ENCODE peak calls at places on chromosomes 12 and 14, in four cellular contexts. N, Z, M and P are unnamed samples.

GRCh38 chr14:100215330-100215885 is 23.5 kb upstream of the YY1 start:
- DNase-seq in N (no peak), Z (peak; percentile 42), M (no peak), P (no peak)

GRCh38 chr14:64210211-64210610 is 84.0 kb downstream of the ESR2 start:
- DNase-seq in N (no peak), Z (no peak), M (no peak), P (peak; percentile 33)

GRCh38 chr12:106633451-106633823 is 50.6 kb downstream of the RFX4 start:
- DNase-seq in N (no peak), Z (no peak), M (no peak), P (no peak)

GRCh38 chr12:77724367-77724957 is 106.2 kb upstream of the NAV3 start:
- DNase-seq in N (no peak), Z (no peak), M (no peak), P (no peak)

GRCh38 chr14:50050171-50050570 is 66.2 kb downstream of the VCPKMT start:
- DNase-seq in N (no peak), Z (no peak), M (no peak), P (no peak)

GRCh38 chr12:98745578-98746391 is 100.7 kb downstream of the APAF1 start:
- DNase-seq in N (no peak), Z (peak; percentile 62), M (no peak), P (no peak)

GRCh38 chr14:76250345-76250744 is 98.6 kb downstream of the GPATCH2L start:
- DNase-seq in N (no peak), Z (no peak), M (no peak), P (no peak)

GRCh38 chr14:49955013-49955412 is 62.1 kb downstream of the ARF6 start:
- DNase-seq in N (no peak), Z (no peak), M (no peak), P (no peak)

GRCh38 chr12:47391566-47391965 is 311.8 kb upstream of the AMIGO2 start:
- DNase-seq in N (no peak), Z (no peak), M (no peak), P (no peak)

GRCh38 chr14:73634333-73634833 is 10.4 kb upstream of the DNAL1 start:
- DNase-seq in N (no peak), Z (no peak), M (no peak), P (peak; percentile 66)

DNA sequence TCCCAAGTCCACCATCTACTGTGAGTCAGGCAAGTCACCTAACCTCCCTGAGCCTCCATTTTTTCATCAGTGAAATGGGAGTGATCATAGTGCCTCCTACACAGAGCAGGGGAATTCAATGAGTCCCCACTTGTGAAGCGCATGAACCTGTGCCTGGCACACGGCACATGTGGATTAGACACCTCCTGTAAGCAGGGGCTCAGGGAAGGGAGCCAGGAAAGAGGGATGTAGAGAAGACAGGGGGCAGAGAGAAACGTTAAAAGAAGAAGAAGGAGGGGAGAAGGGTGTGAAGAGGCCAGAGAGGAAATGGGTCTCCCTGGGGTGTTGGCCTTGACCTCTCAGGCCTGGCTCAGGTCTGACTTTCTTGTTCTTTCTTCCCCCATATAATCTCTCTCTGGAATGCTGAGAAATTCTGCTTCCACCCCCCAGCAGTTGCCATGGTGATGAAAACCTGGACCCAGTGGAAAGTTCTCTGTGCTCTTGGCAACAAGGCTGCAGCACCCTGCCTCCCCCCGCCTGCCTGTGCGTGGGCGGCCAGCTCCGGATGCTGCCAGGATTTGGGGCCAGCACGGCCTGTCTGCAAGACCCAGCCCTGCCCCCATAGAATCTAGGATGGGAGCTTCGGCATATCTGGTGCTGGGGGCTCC is 94.5 kb downstream of the CALM1 start:
- DNase-seq in N (peak; percentile 90), Z (no peak), M (no peak), P (peak; percentile 90)
- H3K27ac ChIP-seq in N (peak overlapping the region; percentile 36), Z (no peak overlapping the region), M (no peak overlapping the region), P (no peak overlapping the region)

DNA sequence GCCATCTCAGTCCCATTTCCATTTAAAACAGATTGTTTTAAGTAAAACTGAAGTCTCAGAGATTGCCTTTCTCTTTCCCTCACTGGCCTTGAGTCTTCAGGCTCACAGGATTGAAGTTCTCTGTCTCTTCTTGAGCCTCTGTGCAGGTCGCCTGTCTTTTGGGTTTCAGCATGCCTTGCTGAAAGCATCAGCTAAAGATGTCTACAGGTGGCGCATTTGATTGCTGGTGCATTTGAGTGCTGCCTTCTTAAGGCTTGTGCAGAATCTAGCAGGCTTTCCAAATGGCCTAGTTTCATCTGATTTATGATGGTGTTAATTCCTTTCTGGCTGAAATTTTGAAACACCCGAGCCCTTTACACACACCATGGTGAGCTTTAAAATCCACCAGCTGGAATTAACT is 1062.2 kb upstream of the FBXO33 start:
- DNase-seq in N (no peak), Z (no peak), M (no peak), P (no peak)
- H3K27me3 ChIP-seq in N (no peaks in the 10 kb centered on the region), Z (no peaks in the 10 kb centered on the region), M (no peaks in the 10 kb centered on the region), P (no peaks in the 10 kb centered on the region)

DNA sequence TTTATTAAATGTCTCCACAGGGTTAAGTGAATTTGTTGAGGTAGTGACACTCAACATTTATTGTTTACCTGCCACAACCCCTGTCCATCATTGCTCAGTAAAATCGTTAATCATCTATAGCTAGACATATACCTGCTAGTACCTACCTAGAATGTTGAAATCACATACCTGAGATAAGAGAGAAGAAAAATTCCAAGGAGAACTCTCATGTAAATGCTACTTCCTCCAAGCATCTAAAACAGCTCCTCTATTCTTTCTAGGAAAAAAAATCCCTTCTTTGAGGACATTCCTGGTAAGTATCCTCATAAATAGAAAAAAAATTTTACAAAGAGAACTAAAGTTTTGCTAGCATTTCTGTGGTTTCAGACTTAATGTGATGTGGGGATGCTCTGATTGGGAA is 325.1 kb downstream of the DAD1 start:
- DNase-seq in N (no peak), Z (no peak), M (no peak), P (no peak)
- H3K27ac ChIP-seq in N (peak overlapping the region; percentile 51), Z (no peak overlapping the region), M (no peak overlapping the region), P (no peak overlapping the region)

DNA sequence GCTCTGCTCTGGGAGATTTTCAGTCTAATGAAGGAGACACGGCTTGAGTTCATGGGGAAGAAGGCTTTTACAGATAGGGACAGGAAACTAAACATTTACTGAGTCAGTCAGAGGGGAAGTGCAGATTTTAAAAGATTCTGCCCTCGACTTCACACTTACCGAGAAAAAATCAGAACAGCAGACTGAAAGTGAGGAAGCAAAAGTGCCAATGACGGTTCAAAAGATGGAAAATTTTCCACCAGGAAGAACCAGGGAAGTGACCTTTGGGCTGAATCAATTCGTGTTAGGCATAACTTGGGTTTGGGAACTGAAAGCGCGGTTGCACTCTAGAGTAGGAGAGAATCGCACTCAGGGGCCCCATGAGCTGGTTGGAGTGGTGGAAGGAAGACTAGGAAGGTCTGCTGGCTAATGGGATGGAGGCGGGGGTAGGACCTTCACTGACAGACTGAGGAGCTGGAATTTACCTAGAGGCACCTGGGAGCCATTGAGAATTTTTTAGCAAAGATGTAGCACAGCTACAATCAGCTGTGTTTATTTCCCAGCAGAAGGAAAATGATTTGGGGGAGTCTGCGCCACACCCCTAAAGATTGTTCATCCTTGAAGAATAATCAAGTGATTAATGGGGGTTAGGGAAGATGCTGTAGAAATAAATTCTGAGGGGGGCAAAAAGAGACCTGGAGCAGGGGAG is 1.2 kb downstream of the KCNK13 start:
- DNase-seq in N (no peak), Z (no peak), M (no peak), P (no peak)
- H3K27me3 ChIP-seq in N (no peaks in the 10 kb centered on the region), Z (peaks cover 8% of the 10 kb centered on the region), M (peaks cover 52% of the 10 kb centered on the region), P (peaks cover 17% of the 10 kb centered on the region)

DNA sequence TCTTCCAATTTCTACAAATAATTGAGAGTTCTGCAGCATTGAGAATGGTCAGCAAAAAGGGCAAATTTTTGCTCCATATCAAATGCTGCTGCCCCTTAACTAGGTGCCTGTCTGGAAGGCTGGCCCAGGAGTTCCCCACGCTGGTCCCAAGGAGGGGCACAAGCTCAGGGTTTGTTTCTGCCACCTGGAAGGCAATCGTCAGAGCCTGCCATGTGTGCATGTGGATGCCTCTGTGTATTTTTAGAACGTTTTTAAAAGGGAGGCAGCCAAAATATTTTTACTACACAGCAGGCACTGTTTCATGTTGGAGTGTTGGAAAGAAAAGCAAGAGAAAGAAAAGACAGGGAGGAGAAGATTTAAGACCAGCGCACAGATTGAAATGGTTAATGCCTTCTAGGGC is 557.4 kb downstream of the BCL11B start:
- DNase-seq in N (no peak), Z (no peak), M (no peak), P (no peak)
- H3K27ac ChIP-seq in N (no peak overlapping the region), Z (no peak overlapping the region), M (peak overlapping the region; percentile 39), P (no peak overlapping the region)

GRCh38 chr14:102933618-102934231 is 11.3 kb downstream of the AMN start:
- DNase-seq in N (no peak), Z (peak; percentile 55), M (no peak), P (no peak)
- H3K27me3 ChIP-seq in N (peaks cover 5% of the 10 kb centered on the region), Z (no peaks in the 10 kb centered on the region), M (peaks cover 19% of the 10 kb centered on the region), P (peaks cover 20% of the 10 kb centered on the region)

GRCh38 chr12:591571-592505 is 71.4 kb downstream of the NINJ2 start:
- DNase-seq in N (no peak), Z (peak; percentile 91), M (no peak), P (no peak)
- H3K27ac ChIP-seq in N (no peak overlapping the region), Z (peak overlapping the region; percentile 27), M (no peak overlapping the region), P (no peak overlapping the region)

DNA sequence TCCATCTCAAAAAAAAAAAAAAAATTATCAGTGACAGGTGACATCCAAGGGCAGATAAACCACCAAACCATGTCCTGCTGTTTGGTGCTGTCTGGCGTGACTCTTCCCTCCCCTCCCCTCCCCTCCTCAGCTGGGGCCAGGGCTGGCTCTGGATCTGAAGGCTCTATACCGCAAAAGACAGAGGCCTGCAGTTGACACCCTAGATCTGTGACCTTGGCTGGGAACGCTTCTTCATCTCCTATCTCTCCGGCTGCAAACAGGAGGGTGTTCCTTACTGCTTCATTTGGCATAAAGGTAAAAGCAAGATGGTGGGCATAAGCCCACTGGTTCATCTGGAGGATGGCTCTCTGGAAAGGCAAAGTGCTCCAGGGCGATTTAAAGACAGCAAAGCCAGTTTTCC is 126.8 kb upstream of the PRMT8 start:
- DNase-seq in N (no peak), Z (no peak), M (no peak), P (peak; percentile 56)
- H3K27me3 ChIP-seq in N (no peaks in the 10 kb centered on the region), Z (no peaks in the 10 kb centered on the region), M (peaks cover 59% of the 10 kb centered on the region), P (no peaks in the 10 kb centered on the region)